ENCODE peak calls at places on chromosomes 12 and 14, in six cellular contexts. X, A, Z, H, D and L are unnamed samples. For H3K4me1, the result is how much of the 10 kb centered on the place peaks cover.

GRCh38 chr12:59005195-59005961 is 85.1 kb upstream of the LRIG3 start:
- DNase-seq in X (peak), A (no peak), Z (peak), H (no peak), D (no peak), L (no peak)

GRCh38 chr14:50797250-50798047 is 33.5 kb downstream of the NIN start:
- DNase-seq in X (no peak), A (no peak), Z (no peak), H (no peak), D (no peak), L (no peak)

GRCh38 chr14:104169765-104170113 is 31.4 kb downstream of the KIF26A start:
- DNase-seq in X (no peak), A (no peak), Z (no peak), H (no peak), D (no peak), L (no peak)

GRCh38 chr12:5907812-5908211 is 37.2 kb downstream of the ANO2 start:
- DNase-seq in X (no peak), A (no peak), Z (no peak), H (no peak), D (no peak), L (no peak)

GRCh38 chr14:76977793-76978730 is 50.4 kb downstream of the IRF2BPL start:
- DNase-seq in X (peak), A (no peak), Z (peak), H (no peak), D (peak), L (no peak)

GRCh38 chr14:70601162-70601561 is 707 bp upstream of the MED6 start:
- DNase-seq in X (peak), A (peak), Z (peak), H (no peak), D (no peak), L (no peak)

GRCh38 chr12:38389581-38389980 is 73.0 kb downstream of the ALG10B start:
- DNase-seq in X (no peak), A (peak), Z (no peak), H (no peak), D (no peak), L (no peak)

GRCh38 chr12:109102491-109102890 is 5.1 kb downstream of the UNG start:
- DNase-seq in X (no peak), A (no peak), Z (no peak), H (no peak), D (no peak), L (no peak)

GRCh38 chr12:85310025-85310424 is 30.0 kb downstream of the ALX1 start:
- DNase-seq in X (no peak), A (peak), Z (no peak), H (no peak), D (no peak), L (no peak)

GRCh38 chr12:20628388-20628787 is 66.7 kb upstream of the SLCO1C1 start:
- DNase-seq in X (no peak), A (no peak), Z (no peak), H (no peak), D (peak), L (no peak)

GRCh38 chr12:24499151-24500146 is 449.5 kb downstream of the BCAT1 start:
- DNase-seq in X (peak), A (no peak), Z (peak), H (no peak), D (no peak), L (no peak)

GRCh38 chr12:106245767-106246166 is 2.1 kb downstream of the CKAP4 start:
- DNase-seq in X (peak), A (peak), Z (peak), H (no peak), D (no peak), L (no peak)

GRCh38 chr12:57491393-57492280 is 3.8 kb downstream of the MARS1 start:
- DNase-seq in X (peak), A (peak), Z (no peak), H (no peak), D (peak), L (no peak)

GRCh38 chr12:131102991-131103609 is 149.4 kb downstream of the ADGRD1 start:
- DNase-seq in X (no peak), A (no peak), Z (no peak), H (no peak), D (no peak), L (no peak)

GRCh38 chr12:71392521-71393145 is 47.0 kb upstream of the LGR5 start:
- DNase-seq in X (peak), A (peak), Z (peak), H (peak), D (peak), L (peak)

GRCh38 chr14:39434401-39434800 is 2.2 kb upstream of the FBXO33 start:
- DNase-seq in X (no peak), A (peak), Z (no peak), H (no peak), D (no peak), L (no peak)

GRCh38 chr14:86826641-86827040 is 1166.3 kb downstream of the GALC start:
- DNase-seq in X (no peak), A (no peak), Z (peak), H (no peak), D (no peak), L (no peak)

GRCh38 chr12:52651726-52652261 is at the start of gene KRT2:
- DNase-seq in X (no peak), A (no peak), Z (no peak), H (no peak), D (no peak), L (no peak)

GRCh38 chr12:5807538-5808219 is 137.4 kb downstream of the ANO2 start:
- DNase-seq in X (no peak), A (peak), Z (no peak), H (no peak), D (no peak), L (no peak)

GRCh38 chr12:48542300-48542928 is 17.0 kb downstream of the OR8S1 start:
- DNase-seq in X (peak), A (peak), Z (peak), H (peak), D (peak), L (peak)

GRCh38 chr12:131832393-131833231 is 4.4 kb downstream of the MMP17 start:
- DNase-seq in X (peak), A (peak), Z (peak), H (no peak), D (no peak), L (no peak)

GRCh38 chr14:99322731-99323599 is 51.0 kb upstream of the BCL11B start:
- DNase-seq in X (peak), A (no peak), Z (no peak), H (no peak), D (no peak), L (no peak)

GRCh38 chr12:113651662-113652061 is 180.0 kb upstream of the LHX5 start:
- DNase-seq in X (no peak), A (no peak), Z (no peak), H (no peak), D (no peak), L (no peak)

GRCh38 chr12:111453071-111453989 is 47.6 kb downstream of the SH2B3 start:
- DNase-seq in X (no peak), A (no peak), Z (no peak), H (no peak), D (no peak), L (no peak)

GRCh38 chr12:107309020-107309419 is 215.7 kb upstream of the CRY1 start:
- DNase-seq in X (no peak), A (no peak), Z (no peak), H (no peak), D (no peak), L (no peak)

GRCh38 chr12:98002887-98003493 is 512.4 kb upstream of the TMPO start:
- DNase-seq in X (peak), A (peak), Z (peak), H (no peak), D (peak), L (peak)

GRCh38 chr14:64238049-64238448 is 56.1 kb downstream of the ESR2 start:
- DNase-seq in X (no peak), A (no peak), Z (no peak), H (no peak), D (no peak), L (no peak)

GRCh38 chr14:65019944-65020566 is 33.4 kb downstream of the FNTB start:
- DNase-seq in X (peak), A (peak), Z (peak), H (no peak), D (peak), L (no peak)

GRCh38 chr12:43289412-43289811 is 262.6 kb downstream of the ADAMTS20 start:
- DNase-seq in X (peak), A (no peak), Z (peak), H (no peak), D (no peak), L (no peak)

GRCh38 chr14:89330236-89331002 is 86.6 kb downstream of the FOXN3 start:
- DNase-seq in X (peak), A (no peak), Z (peak), H (no peak), D (no peak), L (no peak)

GRCh38 chr12:116594325-116595038 is 35.3 kb downstream of the MAP1LC3B2 start:
- DNase-seq in X (no peak), A (no peak), Z (no peak), H (no peak), D (no peak), L (no peak)

GRCh38 chr14:106694638-106695393 is 1168.4 kb downstream of the TMEM121 start:
- DNase-seq in X (no peak), A (no peak), Z (no peak), H (no peak), D (no peak), L (no peak)

GRCh38 chr12:50211392-50212070 is 44.4 kb upstream of the CERS5 start:
- DNase-seq in X (peak), A (peak), Z (no peak), H (no peak), D (no peak), L (no peak)

GRCh38 chr12:1680804-1681492 is 9.9 kb upstream of the ADIPOR2 start:
- DNase-seq in X (no peak), A (no peak), Z (no peak), H (no peak), D (no peak), L (no peak)

GRCh38 chr14:65910108-65910507 is 497.6 kb downstream of the FUT8 start:
- DNase-seq in X (peak), A (peak), Z (peak), H (no peak), D (no peak), L (no peak)

GRCh38 chr12:93645702-93646101 is 31.5 kb upstream of the CRADD start:
- DNase-seq in X (peak), A (peak), Z (peak), H (no peak), D (no peak), L (no peak)

GRCh38 chr14:76937181-76938091 is 91.1 kb downstream of the IRF2BPL start:
- DNase-seq in X (peak), A (no peak), Z (peak), H (no peak), D (no peak), L (no peak)

GRCh38 chr12:62703011-62703380 is 232.0 kb downstream of the PPM1H start:
- DNase-seq in X (peak), A (peak), Z (no peak), H (no peak), D (no peak), L (no peak)

GRCh38 chr14:36661506-36662257 is at the start of gene PAX9:
- DNase-seq in X (peak), A (peak), Z (peak), H (peak), D (peak), L (peak)

DNA sequence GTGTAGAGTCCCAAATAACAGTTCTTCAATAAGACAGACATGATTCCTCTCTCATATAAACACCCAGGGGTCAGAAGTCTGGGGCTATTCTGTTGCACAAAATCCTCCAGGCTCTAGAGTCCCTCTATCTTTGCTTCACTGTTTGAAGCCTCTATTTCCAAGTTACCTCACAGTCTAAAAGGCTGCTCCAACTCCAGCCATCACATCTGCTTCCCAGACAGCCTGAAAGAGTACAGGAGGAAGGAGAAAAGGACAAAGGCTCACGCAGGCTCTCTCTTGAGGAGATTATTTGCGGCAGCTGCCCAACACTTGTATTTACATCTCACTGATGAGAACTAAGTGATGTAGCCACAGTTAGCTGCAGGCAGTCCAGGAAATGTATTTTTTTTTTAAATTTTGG is 6.4 kb downstream of the PAPLN start:
- DNase-seq in X (no peak), A (no peak), Z (no peak), H (no peak), D (no peak), L (no peak)
- H3K4me3 ChIP-seq in X (no peak), A (no peak), Z (no peak), H (no peak), D (no peak), L (no peak)

GRCh38 chr12:88336071-88336768 is 194.1 kb downstream of the TMTC3 start:
- DNase-seq in X (peak), A (no peak), Z (no peak), H (no peak), D (no peak), L (no peak)

GRCh38 chr12:88339254-88339949 is 197.3 kb downstream of the TMTC3 start:
- DNase-seq in X (peak), A (peak), Z (peak), H (peak), D (no peak), L (no peak)

GRCh38 chr12:88339966-88340365 is 197.9 kb downstream of the TMTC3 start:
- DNase-seq in X (peak), A (no peak), Z (no peak), H (no peak), D (no peak), L (no peak)

GRCh38 chr12:88338486-88338885 is 196.4 kb downstream of the TMTC3 start:
- DNase-seq in X (peak), A (no peak), Z (no peak), H (no peak), D (no peak), L (no peak)

DNA sequence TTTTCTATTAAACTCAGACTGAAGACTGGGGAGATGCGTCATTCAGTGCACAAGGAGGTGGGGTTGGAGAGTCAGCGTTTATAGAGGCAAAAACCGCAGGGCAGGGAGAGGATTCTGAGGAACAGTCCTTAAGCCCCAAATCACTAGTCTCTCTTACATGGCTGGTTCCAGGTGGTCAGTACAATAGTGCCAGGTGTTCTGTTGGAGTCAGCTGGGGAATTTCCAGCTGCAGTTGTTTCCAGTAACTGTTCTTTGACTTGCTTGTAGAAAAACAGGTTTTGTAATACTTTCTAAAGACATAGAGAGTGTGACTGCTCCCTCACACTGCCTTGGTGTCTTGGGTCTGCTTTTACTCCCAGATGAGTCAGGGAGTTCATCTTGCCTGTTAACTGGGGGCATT is 192.2 kb downstream of the TMTC3 start:
- DNase-seq in X (peak), A (peak), Z (peak), H (peak), D (no peak), L (no peak)
- H3K9ac ChIP-seq in X (peak), A (peak), Z (no peak), H (peak), D (no peak), L (no peak)

GRCh38 chr12:75568387-75568786 is 57.0 kb upstream of the KRR1 start:
- DNase-seq in X (no peak), A (no peak), Z (peak), H (no peak), D (no peak), L (no peak)
- H3K4me1 ChIP-seq in X (under half), A (under half), Z (under half), H (under half), D (under half), L (under half)

DNA sequence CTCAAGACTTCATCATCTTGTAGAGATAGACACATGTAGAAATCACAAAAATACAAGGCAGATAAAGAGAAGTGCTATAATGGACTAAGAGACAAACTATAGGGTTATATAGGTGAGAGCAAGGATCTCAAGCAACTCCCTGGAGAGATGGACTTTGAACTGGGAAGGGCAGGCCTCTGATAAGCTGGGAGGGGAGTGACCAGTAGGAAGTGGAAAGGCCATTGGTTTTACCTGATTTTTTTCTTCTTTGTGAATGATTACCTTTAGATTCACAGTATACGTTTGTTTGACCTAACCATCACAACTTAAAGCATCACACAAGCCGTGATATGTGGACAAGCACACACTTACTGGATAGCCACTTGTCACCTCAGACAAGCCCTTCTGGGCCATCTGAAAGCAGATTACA is 5.2 kb upstream of the TEP1 start:
- DNase-seq in X (no peak), A (no peak), Z (no peak), H (no peak), D (peak), L (no peak)
- H3K4me3 ChIP-seq in X (no peak), A (no peak), Z (no peak), H (no peak), D (peak), L (no peak)

GRCh38 chr14:58746701-58747100 is 108.9 kb downstream of the DACT1 start:
- DNase-seq in X (peak), A (peak), Z (no peak), H (no peak), D (no peak), L (no peak)
- H3K9ac ChIP-seq in X (no peak), A (peak), Z (no peak), H (no peak), D (no peak), L (no peak)

GRCh38 chr12:124679533-124680371 is 112.3 kb upstream of the NCOR2 start:
- DNase-seq in X (peak), A (peak), Z (no peak), H (no peak), D (peak), L (no peak)
- H3K4me1 ChIP-seq in X (under half), A (half or more), Z (half or more), H (under half), D (half or more), L (under half)

GRCh38 chr14:67938046-67938445 is 118.5 kb downstream of the RAD51B start:
- DNase-seq in X (no peak), A (no peak), Z (no peak), H (no peak), D (no peak), L (no peak)

GRCh38 chr14:67932708-67933107 is 113.1 kb downstream of the RAD51B start:
- DNase-seq in X (no peak), A (no peak), Z (no peak), H (no peak), D (no peak), L (no peak)

GRCh38 chr14:67934087-67934486 is 114.5 kb downstream of the RAD51B start:
- DNase-seq in X (peak), A (peak), Z (peak), H (peak), D (peak), L (peak)

GRCh38 chr14:67935371-67935770 is 115.8 kb downstream of the RAD51B start:
- DNase-seq in X (no peak), A (no peak), Z (no peak), H (no peak), D (no peak), L (no peak)

DNA sequence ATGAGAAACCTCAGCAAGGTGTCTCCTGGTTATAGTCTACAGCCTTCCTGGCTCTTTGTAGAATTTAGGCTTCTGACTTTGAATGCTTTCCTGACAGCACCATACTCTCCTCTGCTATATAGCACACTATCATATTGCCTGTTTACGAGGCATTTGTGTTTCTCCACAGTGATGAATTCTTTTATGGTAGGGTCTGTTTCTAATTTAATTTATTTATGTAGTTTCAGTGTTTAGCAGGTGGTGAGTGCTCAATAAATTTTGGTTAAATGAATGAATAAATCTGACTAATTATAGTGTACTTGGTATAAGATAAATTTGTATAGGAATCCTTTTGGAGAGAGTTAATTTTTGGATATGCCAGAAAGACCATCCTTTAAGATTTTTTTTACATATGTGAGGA is 115.3 kb downstream of the RAD51B start:
- DNase-seq in X (no peak), A (no peak), Z (no peak), H (no peak), D (no peak), L (no peak)
- H3K4me3 ChIP-seq in X (no peak), A (no peak), Z (no peak), H (no peak), D (no peak), L (no peak)